ENCODE peak calls at places on chromosomes 6 and 20, in six cellular contexts. One of them, this sample, is unnamed.

GRCh38 chr6:150016324-150017185 is 8.8 kb downstream of the RAET1L start:
- DNase-seq in fibroblast of the aortic adventitia: peak; percentile 78
- DNase-seq in central memory CD8-positive, alpha-beta T cell: peak; percentile 56
- DNase-seq in neural progenitor cell: peak; percentile 74
- DNase-seq in T-cell: peak; percentile 39
- DNase-seq in tibial nerve: no peak
- DNase-seq in this sample: peak; percentile 48

GRCh38 chr6:106103728-106104109 is 17.6 kb downstream of the PRDM1 start:
- DNase-seq in fibroblast of the aortic adventitia: no peak
- DNase-seq in central memory CD8-positive, alpha-beta T cell: peak; percentile 40
- DNase-seq in neural progenitor cell: no peak
- DNase-seq in T-cell: peak; percentile 33
- DNase-seq in tibial nerve: no peak
- DNase-seq in this sample: no peak

GRCh38 chr6:166933396-166933795 is 23.0 kb downstream of the RNASET2 start:
- DNase-seq in fibroblast of the aortic adventitia: no peak
- DNase-seq in central memory CD8-positive, alpha-beta T cell: no peak
- DNase-seq in neural progenitor cell: no peak
- DNase-seq in T-cell: no peak
- DNase-seq in tibial nerve: no peak
- DNase-seq in this sample: no peak

GRCh38 chr20:39968495-39968894 is 720.5 kb downstream of the MAFB start:
- DNase-seq in fibroblast of the aortic adventitia: no peak
- DNase-seq in central memory CD8-positive, alpha-beta T cell: no peak
- DNase-seq in neural progenitor cell: no peak
- DNase-seq in T-cell: no peak
- DNase-seq in tibial nerve: no peak
- DNase-seq in this sample: no peak

GRCh38 chr6:2970753-2971419 is 481 bp downstream of the SERPINB6 start:
- DNase-seq in fibroblast of the aortic adventitia: peak; percentile 43
- DNase-seq in central memory CD8-positive, alpha-beta T cell: no peak
- DNase-seq in neural progenitor cell: peak; percentile 64
- DNase-seq in T-cell: peak; percentile 61
- DNase-seq in tibial nerve: peak; percentile 55
- DNase-seq in this sample: no peak

GRCh38 chr6:163414367-163415175 is at the start of gene QKI:
- DNase-seq in fibroblast of the aortic adventitia: peak; percentile 72
- DNase-seq in central memory CD8-positive, alpha-beta T cell: peak; percentile 63
- DNase-seq in neural progenitor cell: peak; percentile 91
- DNase-seq in T-cell: peak; percentile 82
- DNase-seq in tibial nerve: peak; percentile 75
- DNase-seq in this sample: peak; percentile 35

GRCh38 chr20:53162251-53162835 is 190.2 kb downstream of the TSHZ2 start:
- DNase-seq in fibroblast of the aortic adventitia: peak; percentile 34
- DNase-seq in central memory CD8-positive, alpha-beta T cell: no peak
- DNase-seq in neural progenitor cell: peak; percentile 65
- DNase-seq in T-cell: no peak
- DNase-seq in tibial nerve: peak; percentile 21
- DNase-seq in this sample: peak; percentile 93

GRCh38 chr6:144878577-144878976 is 593.4 kb downstream of the UTRN start:
- DNase-seq in fibroblast of the aortic adventitia: no peak
- DNase-seq in central memory CD8-positive, alpha-beta T cell: no peak
- DNase-seq in neural progenitor cell: no peak
- DNase-seq in T-cell: no peak
- DNase-seq in tibial nerve: no peak
- DNase-seq in this sample: no peak

GRCh38 chr6:33330736-33331135 is 13.2 kb upstream of the ZBTB22 start:
- DNase-seq in fibroblast of the aortic adventitia: no peak
- DNase-seq in central memory CD8-positive, alpha-beta T cell: no peak
- DNase-seq in neural progenitor cell: no peak
- DNase-seq in T-cell: no peak
- DNase-seq in tibial nerve: no peak
- DNase-seq in this sample: no peak

GRCh38 chr20:53575481-53576194 is 18.0 kb downstream of the ZNF217 start:
- DNase-seq in fibroblast of the aortic adventitia: no peak
- DNase-seq in central memory CD8-positive, alpha-beta T cell: no peak
- DNase-seq in neural progenitor cell: no peak
- DNase-seq in T-cell: no peak
- DNase-seq in tibial nerve: no peak
- DNase-seq in this sample: no peak

GRCh38 chr20:59665656-59666555 is 61.6 kb downstream of the PHACTR3 start:
- DNase-seq in fibroblast of the aortic adventitia: no peak
- DNase-seq in central memory CD8-positive, alpha-beta T cell: no peak
- DNase-seq in neural progenitor cell: no peak
- DNase-seq in T-cell: no peak
- DNase-seq in tibial nerve: no peak
- DNase-seq in this sample: no peak

GRCh38 chr6:132011582-132011981 is 60.4 kb upstream of the CCN2 start:
- DNase-seq in fibroblast of the aortic adventitia: peak; percentile 95
- DNase-seq in central memory CD8-positive, alpha-beta T cell: no peak
- DNase-seq in neural progenitor cell: no peak
- DNase-seq in T-cell: no peak
- DNase-seq in tibial nerve: no peak
- DNase-seq in this sample: no peak

GRCh38 chr6:15473741-15474161 is 189.1 kb downstream of the DTNBP1 start:
- DNase-seq in fibroblast of the aortic adventitia: peak; percentile 55
- DNase-seq in central memory CD8-positive, alpha-beta T cell: no peak
- DNase-seq in neural progenitor cell: no peak
- DNase-seq in T-cell: no peak
- DNase-seq in tibial nerve: no peak
- DNase-seq in this sample: no peak

GRCh38 chr6:167893416-167893815 is 66.7 kb downstream of the AFDN start:
- DNase-seq in fibroblast of the aortic adventitia: peak; percentile 36
- DNase-seq in central memory CD8-positive, alpha-beta T cell: no peak
- DNase-seq in neural progenitor cell: no peak
- DNase-seq in T-cell: no peak
- DNase-seq in tibial nerve: no peak
- DNase-seq in this sample: peak; percentile 78

GRCh38 chr6:102051001-102051400 is 657.5 kb downstream of the GRIK2 start:
- DNase-seq in fibroblast of the aortic adventitia: no peak
- DNase-seq in central memory CD8-positive, alpha-beta T cell: no peak
- DNase-seq in neural progenitor cell: no peak
- DNase-seq in T-cell: no peak
- DNase-seq in tibial nerve: no peak
- DNase-seq in this sample: no peak

GRCh38 chr20:49658508-49658907 is 55.2 kb downstream of the B4GALT5 start:
- DNase-seq in fibroblast of the aortic adventitia: no peak
- DNase-seq in central memory CD8-positive, alpha-beta T cell: no peak
- DNase-seq in neural progenitor cell: peak; percentile 70
- DNase-seq in T-cell: no peak
- DNase-seq in tibial nerve: no peak
- DNase-seq in this sample: no peak

GRCh38 chr6:25637946-25638345 is 14.1 kb upstream of the SCGN start:
- DNase-seq in fibroblast of the aortic adventitia: no peak
- DNase-seq in central memory CD8-positive, alpha-beta T cell: no peak
- DNase-seq in neural progenitor cell: peak; percentile 26
- DNase-seq in T-cell: no peak
- DNase-seq in tibial nerve: no peak
- DNase-seq in this sample: no peak

GRCh38 chr6:45675634-45676033 is 297.9 kb upstream of the SUPT3H start:
- DNase-seq in fibroblast of the aortic adventitia: no peak
- DNase-seq in central memory CD8-positive, alpha-beta T cell: no peak
- DNase-seq in neural progenitor cell: no peak
- DNase-seq in T-cell: no peak
- DNase-seq in tibial nerve: no peak
- DNase-seq in this sample: no peak

GRCh38 chr6:83199865-83200230 is 6.7 kb downstream of the RWDD2A start:
- DNase-seq in fibroblast of the aortic adventitia: peak; percentile 75
- DNase-seq in central memory CD8-positive, alpha-beta T cell: no peak
- DNase-seq in neural progenitor cell: no peak
- DNase-seq in T-cell: no peak
- DNase-seq in tibial nerve: no peak
- DNase-seq in this sample: peak; percentile 56

GRCh38 chr6:169453221-169453620 is 199.6 kb upstream of the THBS2 start:
- DNase-seq in fibroblast of the aortic adventitia: no peak
- DNase-seq in central memory CD8-positive, alpha-beta T cell: no peak
- DNase-seq in neural progenitor cell: no peak
- DNase-seq in T-cell: no peak
- DNase-seq in tibial nerve: no peak
- DNase-seq in this sample: no peak

GRCh38 chr20:32742322-32743236 is 688 bp downstream of the COMMD7 start:
- DNase-seq in fibroblast of the aortic adventitia: no peak
- DNase-seq in central memory CD8-positive, alpha-beta T cell: no peak
- DNase-seq in neural progenitor cell: peak; percentile 25
- DNase-seq in T-cell: peak; percentile 21
- DNase-seq in tibial nerve: no peak
- DNase-seq in this sample: no peak

GRCh38 chr6:13427838-13428527 is 59.4 kb downstream of the GFOD1 start:
- DNase-seq in fibroblast of the aortic adventitia: no peak
- DNase-seq in central memory CD8-positive, alpha-beta T cell: peak; percentile 74
- DNase-seq in neural progenitor cell: no peak
- DNase-seq in T-cell: peak; percentile 59
- DNase-seq in tibial nerve: no peak
- DNase-seq in this sample: no peak

This sample was measured in kidney glomerular epithelial cell.